ENCODE peak calls at places on chromosome 16, in four cellular contexts. Q, B, F and U are unnamed samples.

GRCh38 chr16:54462766-54463165 is 176.2 kb upstream of the IRX3 start:
- DNase-seq in Q (no peak), B (no peak), F (no peak), U (no peak)

GRCh38 chr16:898761-899677 is 71.8 kb downstream of the LMF1 start:
- DNase-seq in Q (no peak), B (no peak), F (no peak), U (no peak)

GRCh38 chr16:68190745-68191510 is 45.0 kb downstream of the ESRP2 start:
- DNase-seq in Q (no peak), B (no peak), F (no peak), U (no peak)

GRCh38 chr16:30882429-30883310 is 11.2 kb downstream of the BCL7C start:
- DNase-seq in Q (no peak), B (no peak), F (no peak), U (no peak)

GRCh38 chr16:88747588-88748301 is 37.3 kb downstream of the PIEZO1 start:
- DNase-seq in Q (no peak), B (no peak), F (peak; percentile 40), U (no peak)

GRCh38 chr16:80804451-80805383 is at the start of gene CDYL2:
- DNase-seq in Q (no peak), B (no peak), F (peak; percentile 55), U (no peak)

GRCh38 chr16:23255000-23255399 is 47.1 kb upstream of the SCNN1B start:
- DNase-seq in Q (no peak), B (no peak), F (no peak), U (no peak)

GRCh38 chr16:87812200-87812656 is 46.4 kb upstream of the KLHDC4 start:
- DNase-seq in Q (peak; percentile 12), B (no peak), F (no peak), U (peak; percentile 51)

GRCh38 chr16:12522334-12522733 is 281.4 kb downstream of the CPPED1 start:
- DNase-seq in Q (no peak), B (no peak), F (no peak), U (no peak)

GRCh38 chr16:13793788-13794461 is 126.0 kb upstream of the ERCC4 start:
- DNase-seq in Q (no peak), B (peak; percentile 69), F (no peak), U (no peak)

GRCh38 chr16:47965439-47965838 is 190.4 kb downstream of the ABCC12 start:
- DNase-seq in Q (peak; percentile 55), B (no peak), F (peak; percentile 88), U (peak; percentile 28)

GRCh38 chr16:79381552-79382042 is 218.9 kb downstream of the MAF start:
- DNase-seq in Q (no peak), B (no peak), F (no peak), U (no peak)

GRCh38 chr16:77618951-77619350 is 103.4 kb upstream of the NUDT7 start:
- DNase-seq in Q (no peak), B (no peak), F (no peak), U (no peak)

GRCh38 chr16:47392114-47392513 is 68.7 kb downstream of the ITFG1 start:
- DNase-seq in Q (no peak), B (no peak), F (no peak), U (no peak)

GRCh38 chr16:11064846-11065245 is 120.5 kb downstream of the CLEC16A start:
- DNase-seq in Q (no peak), B (no peak), F (no peak), U (no peak)

GRCh38 chr16:78443780-78444422 is 344.4 kb downstream of the WWOX start:
- DNase-seq in Q (no peak), B (no peak), F (no peak), U (no peak)

GRCh38 chr16:21263640-21264211 is 14.4 kb downstream of the CRYM start:
- DNase-seq in Q (peak; percentile 38), B (no peak), F (no peak), U (no peak)

GRCh38 chr16:57045694-57046381 is 46.5 kb upstream of the CPNE2 start:
- DNase-seq in Q (peak; percentile 32), B (peak; percentile 92), F (peak; percentile 76), U (peak; percentile 20)

GRCh38 chr16:11099672-11100195 is 155.4 kb downstream of the CLEC16A start:
- DNase-seq in Q (no peak), B (no peak), F (no peak), U (no peak)

GRCh38 chr16:27239906-27240655 is 28.5 kb downstream of the NSMCE1 start:
- DNase-seq in Q (no peak), B (peak; percentile 66), F (no peak), U (no peak)

GRCh38 chr16:10984509-10984908 is 40.1 kb downstream of the CLEC16A start:
- DNase-seq in Q (no peak), B (no peak), F (no peak), U (no peak)

GRCh38 chr16:64880994-64881393 is 240.9 kb downstream of the CDH11 start:
- DNase-seq in Q (no peak), B (no peak), F (no peak), U (no peak)

GRCh38 chr16:49441366-49441780 is 67.8 kb downstream of the C16orf78 start:
- DNase-seq in Q (no peak), B (peak; percentile 84), F (peak; percentile 90), U (peak; percentile 15)

GRCh38 chr16:75580-76501 is 2.2 kb upstream of the MPG start:
- DNase-seq in Q (no peak), B (peak; percentile 91), F (peak; percentile 30), U (no peak)

GRCh38 chr16:66740010-66740409 is 11.4 kb downstream of the DYNC1LI2 start:
- DNase-seq in Q (peak; percentile 5), B (no peak), F (peak; percentile 46), U (no peak)

GRCh38 chr16:81073560-81074330 is 3.3 kb downstream of the C16orf46 start:
- DNase-seq in Q (no peak), B (no peak), F (no peak), U (no peak)

GRCh38 chr16:23368469-23368868 is 66.4 kb downstream of the SCNN1B start:
- DNase-seq in Q (no peak), B (no peak), F (no peak), U (no peak)

GRCh38 chr16:4016648-4017047 is 99.6 kb downstream of the ADCY9 start:
- DNase-seq in Q (no peak), B (no peak), F (no peak), U (no peak)

GRCh38 chr16:88331989-88332920 is 50.5 kb upstream of the ZNF469 start:
- DNase-seq in Q (peak; percentile 14), B (peak; percentile 96), F (no peak), U (no peak)

GRCh38 chr16:57061084-57061905 is 31.1 kb upstream of the CPNE2 start:
- DNase-seq in Q (no peak), B (peak; percentile 92), F (peak; percentile 80), U (no peak)

GRCh38 chr16:31073823-31074072 is 292 bp downstream of the ZNF668 start:
- DNase-seq in Q (no peak), B (no peak), F (no peak), U (no peak)

GRCh38 chr16:72939247-72939646 is 108.7 kb downstream of the ZFHX3 start:
- DNase-seq in Q (no peak), B (no peak), F (peak; percentile 33), U (no peak)

GRCh38 chr16:82630688-82631087 is 3.9 kb downstream of the CDH13 start:
- DNase-seq in Q (no peak), B (no peak), F (peak; percentile 23), U (no peak)

GRCh38 chr16:67942200-67942509 is 1.8 kb downstream of the LCAT start:
- DNase-seq in Q (no peak), B (no peak), F (peak; percentile 46), U (no peak)

GRCh38 chr16:64278196-64278595 is 843.7 kb downstream of the CDH11 start:
- DNase-seq in Q (no peak), B (no peak), F (no peak), U (no peak)

GRCh38 chr16:67258160-67258835 is 9.5 kb downstream of the SLC9A5 start:
- DNase-seq in Q (no peak), B (peak; percentile 70), F (no peak), U (no peak)

GRCh38 chr16:46894011-46894672 is 10.0 kb downstream of the GPT2 start:
- DNase-seq in Q (no peak), B (no peak), F (no peak), U (no peak)

GRCh38 chr16:56977256-56977655 is 12.1 kb upstream of the NLRC5 start:
- DNase-seq in Q (no peak), B (no peak), F (peak; percentile 68), U (no peak)